ENCODE peak calls at places on chromosomes 1 and 21, in nine cellular contexts. A is NCI-H345; I is left lung; X is renal cortical epithelial cell; Z is dorsolateral prefrontal cortex; T is HTR-8/SVneo; Y is heart left ventricle; W is iris pigment epithelial cell; E is stimulated activated CD8-positive, alpha-beta memory T cell treated with anti-CD3 and anti-CD28 coated beads, Interleukin-4, amount 100 ng/mL, for 4 hours. B is an unnamed sample.

GRCh38 chr1:81304187-81304586 is 496.5 kb upstream of the ADGRL2 start:
- DNase-seq in A (no peak), I (no peak), X (peak), Z (no peak), T (peak), Y (no peak), W (peak), E (no peak), B (peak)

GRCh38 chr1:23403038-23403336 is 21.6 kb downstream of the TCEA3 start:
- DNase-seq in A (no peak), I (no peak), X (peak), Z (no peak), T (peak), Y (no peak), W (peak), E (no peak), B (peak)

GRCh38 chr1:53069663-53070327 is 7.8 kb downstream of the PODN start:
- DNase-seq in A (no peak), I (peak), X (no peak), Z (peak), T (no peak), Y (peak), W (no peak), E (no peak), B (no peak)

GRCh38 chr21:46153259-46154154 is 1.9 kb downstream of the FTCD start:
- DNase-seq in A (peak), I (peak), X (no peak), Z (peak), T (no peak), Y (peak), W (peak), E (peak), B (no peak)

GRCh38 chr1:81554108-81554507 is 246.6 kb upstream of the ADGRL2 start:
- DNase-seq in A (peak), I (no peak), X (no peak), Z (no peak), T (no peak), Y (no peak), W (no peak), E (no peak), B (peak)

GRCh38 chr1:3434406-3435110 is 19.9 kb upstream of the ARHGEF16 start:
- DNase-seq in A (no peak), I (no peak), X (no peak), Z (no peak), T (no peak), Y (no peak), W (no peak), E (no peak), B (no peak)

GRCh38 chr1:28123461-28123961 is 35.1 kb upstream of the EYA3 start:
- DNase-seq in A (no peak), I (no peak), X (peak), Z (no peak), T (no peak), Y (no peak), W (peak), E (no peak), B (peak)

GRCh38 chr1:42777860-42778259 is 6.9 kb upstream of the TMEM269 start:
- DNase-seq in A (peak), I (no peak), X (peak), Z (no peak), T (peak), Y (no peak), W (peak), E (no peak), B (peak)

GRCh38 chr21:44085491-44086321 is 21.5 kb upstream of the PWP2 start:
- DNase-seq in A (no peak), I (no peak), X (peak), Z (peak), T (no peak), Y (peak), W (peak), E (no peak), B (no peak)

GRCh38 chr1:81443288-81443687 is 357.4 kb upstream of the ADGRL2 start:
- DNase-seq in A (no peak), I (no peak), X (no peak), Z (no peak), T (no peak), Y (no peak), W (no peak), E (no peak), B (no peak)

GRCh38 chr1:33424205-33424604 is 6.7 kb downstream of the PHC2 start:
- DNase-seq in A (no peak), I (no peak), X (peak), Z (no peak), T (no peak), Y (no peak), W (peak), E (no peak), B (no peak)

GRCh38 chr1:53766194-53766748 is 27.3 kb upstream of the GLIS1 start:
- DNase-seq in A (no peak), I (no peak), X (no peak), Z (no peak), T (no peak), Y (no peak), W (no peak), E (no peak), B (no peak)

GRCh38 chr1:116850436-116850835 is 59.3 kb upstream of the PTGFRN start:
- DNase-seq in A (no peak), I (no peak), X (no peak), Z (no peak), T (no peak), Y (no peak), W (peak), E (no peak), B (no peak)

GRCh38 chr1:29490204-29490934 is 254.0 kb downstream of the PTPRU start:
- DNase-seq in A (peak), I (no peak), X (no peak), Z (no peak), T (no peak), Y (no peak), W (no peak), E (no peak), B (no peak)

GRCh38 chr1:94230920-94231319 is 6.5 kb downstream of the ARHGAP29 start:
- DNase-seq in A (no peak), I (no peak), X (peak), Z (no peak), T (no peak), Y (no peak), W (peak), E (no peak), B (no peak)

GRCh38 chr21:25558123-25558522 is 49.2 kb downstream of the MRPL39 start:
- DNase-seq in A (no peak), I (no peak), X (peak), Z (no peak), T (no peak), Y (no peak), W (no peak), E (no peak), B (no peak)

GRCh38 chr1:68826861-68827260 is 330.0 kb upstream of the DEPDC1 start:
- DNase-seq in A (no peak), I (no peak), X (peak), Z (no peak), T (no peak), Y (no peak), W (no peak), E (no peak), B (no peak)

GRCh38 chr1:204725821-204726448 is 40.4 kb upstream of the LRRN2 start:
- DNase-seq in A (peak), I (no peak), X (peak), Z (no peak), T (no peak), Y (no peak), W (no peak), E (no peak), B (peak)

GRCh38 chr1:4931486-4931885 is 277.1 kb downstream of the AJAP1 start:
- DNase-seq in A (no peak), I (no peak), X (peak), Z (no peak), T (no peak), Y (no peak), W (no peak), E (no peak), B (peak)

GRCh38 chr1:160260436-160261382 is 1.6 kb downstream of the DCAF8 start:
- DNase-seq in A (peak), I (no peak), X (peak), Z (no peak), T (no peak), Y (no peak), W (peak), E (no peak), B (peak)

GRCh38 chr1:64231153-64231552 is 27.7 kb downstream of the UBE2U start:
- DNase-seq in A (peak), I (no peak), X (peak), Z (no peak), T (no peak), Y (no peak), W (no peak), E (no peak), B (peak)

GRCh38 chr1:156582388-156583022 is 3.0 kb downstream of the TTC24 start:
- DNase-seq in A (no peak), I (no peak), X (no peak), Z (no peak), T (no peak), Y (no peak), W (no peak), E (no peak), B (no peak)

GRCh38 chr1:105934806-105935205 is 1121.7 kb upstream of the PRMT6 start:
- DNase-seq in A (no peak), I (no peak), X (no peak), Z (no peak), T (no peak), Y (no peak), W (no peak), E (no peak), B (no peak)

GRCh38 chr1:73401666-73402065 is 796.3 kb downstream of the LRRIQ3 start:
- DNase-seq in A (no peak), I (no peak), X (no peak), Z (no peak), T (no peak), Y (no peak), W (no peak), E (no peak), B (peak)